ENCODE peak calls at places on chromosomes 4 and X, in six cellular contexts. Y, I, B, J, M and T are unnamed samples.

GRCh38 chrX:65508851-65509250 is 25.7 kb downstream of the LAS1L start:
- DNase-seq in I (no peak), B (no peak), J (no peak), M (no peak), Y (no peak), T (no peak)

GRCh38 chrX:23784487-23785301 is 1.7 kb downstream of the SAT1 start:
- DNase-seq in Y (no peak), M (no peak), B (no peak), J (peak), I (peak), T (no peak)

GRCh38 chr4:60088803-60089202 is 1111.3 kb upstream of the ADGRL3 start:
- DNase-seq in Y (no peak), B (no peak), M (no peak), J (no peak), I (no peak), T (no peak)

GRCh38 chr4:68599150-68599549 is 23.0 kb upstream of the UGT2B17 start:
- DNase-seq in Y (no peak), I (no peak), M (no peak), B (no peak), J (no peak), T (no peak)

GRCh38 chrX:39307488-39307887 is 506.2 kb downstream of the MID1IP1 start:
- DNase-seq in M (no peak), I (no peak), B (no peak), Y (no peak), J (no peak), T (no peak)

GRCh38 chr4:22372958-22373357 is 142.9 kb downstream of the ADGRA3 start:
- DNase-seq in Y (no peak), I (no peak), M (no peak), J (no peak), B (no peak), T (no peak)

GRCh38 chr4:71595576-71596108 is 188.2 kb downstream of the GC start:
- DNase-seq in J (no peak), B (no peak), Y (no peak), I (no peak), M (no peak), T (no peak)

GRCh38 chr4:73944061-73944875 is 37.6 kb downstream of the PF4 start:
- DNase-seq in Y (peak), I (no peak), B (no peak), J (no peak), M (no peak), T (no peak)

GRCh38 chrX:103685396-103685795 is 1.1 kb downstream of the MORF4L2 start:
- DNase-seq in B (no peak), J (no peak), Y (no peak), M (no peak), I (no peak), T (no peak)

GRCh38 chr4:185654311-185654710 is 119.0 kb upstream of the PDLIM3 start:
- DNase-seq in M (no peak), J (no peak), Y (no peak), B (no peak), I (no peak), T (no peak)

GRCh38 chrX:21412883-21413282 is 38.7 kb downstream of the CNKSR2 start:
- DNase-seq in M (no peak), B (no peak), J (peak), I (peak), Y (no peak), T (no peak)

GRCh38 chr4:158793021-158793420 is 24.2 kb downstream of the FNIP2 start:
- DNase-seq in B (no peak), J (no peak), I (no peak), M (no peak), Y (no peak), T (no peak)

GRCh38 chr4:40482985-40483647 is 146.5 kb downstream of the RBM47 start:
- DNase-seq in B (no peak), I (no peak), Y (peak), J (no peak), M (no peak), T (no peak)

DNA sequence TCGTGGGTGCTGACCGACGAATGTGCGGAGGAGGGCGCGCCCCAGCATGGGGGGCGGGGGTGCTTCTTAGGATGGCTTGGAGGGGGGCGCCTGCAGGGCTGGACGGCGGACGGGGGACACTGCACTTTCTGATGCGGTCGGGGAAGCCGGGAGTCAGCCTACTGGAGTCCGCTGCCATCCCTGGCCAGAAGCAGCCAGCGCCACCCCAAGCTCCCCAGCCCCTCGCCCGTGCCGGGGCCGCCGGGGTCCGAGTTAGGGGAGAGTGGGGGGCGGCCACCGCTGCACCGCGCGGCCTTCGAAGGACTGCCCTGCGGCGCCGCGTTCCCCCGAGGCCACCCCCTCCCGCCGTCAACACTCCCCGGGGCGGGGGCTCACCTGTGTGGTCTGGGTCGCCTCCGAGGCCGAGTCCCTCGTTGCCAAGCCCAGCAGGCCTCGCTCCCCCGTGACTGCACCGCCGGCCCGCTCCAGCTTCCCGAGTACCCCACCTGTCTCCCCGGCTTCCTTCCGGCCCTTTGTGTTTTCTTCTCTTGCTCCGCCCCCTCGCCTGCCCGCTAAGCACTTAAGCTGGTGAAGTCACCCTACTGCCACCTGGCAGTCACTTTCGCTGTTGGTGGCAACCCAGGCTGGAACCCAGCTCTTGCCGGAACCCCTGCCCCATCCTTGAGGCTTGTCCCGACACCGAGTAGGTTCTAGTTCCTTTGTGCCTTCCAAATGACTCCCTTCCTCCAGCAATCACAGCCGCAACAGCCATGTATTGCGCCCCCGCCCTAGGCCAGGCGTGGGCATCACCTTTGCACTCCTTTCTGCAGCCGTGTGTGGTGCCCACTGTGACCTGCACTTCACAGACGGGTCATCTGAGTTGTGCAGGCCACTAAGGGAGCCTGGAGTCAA is at the start of gene OCIAD2:
- DNase-seq in J (peak), Y (peak), I (no peak), B (peak), M (peak), T (no peak)
- TF ChIP-seq CTCF in J (no peak), Y (no peak), I (no peak), B (peak), M (peak), T (no peak)

DNA sequence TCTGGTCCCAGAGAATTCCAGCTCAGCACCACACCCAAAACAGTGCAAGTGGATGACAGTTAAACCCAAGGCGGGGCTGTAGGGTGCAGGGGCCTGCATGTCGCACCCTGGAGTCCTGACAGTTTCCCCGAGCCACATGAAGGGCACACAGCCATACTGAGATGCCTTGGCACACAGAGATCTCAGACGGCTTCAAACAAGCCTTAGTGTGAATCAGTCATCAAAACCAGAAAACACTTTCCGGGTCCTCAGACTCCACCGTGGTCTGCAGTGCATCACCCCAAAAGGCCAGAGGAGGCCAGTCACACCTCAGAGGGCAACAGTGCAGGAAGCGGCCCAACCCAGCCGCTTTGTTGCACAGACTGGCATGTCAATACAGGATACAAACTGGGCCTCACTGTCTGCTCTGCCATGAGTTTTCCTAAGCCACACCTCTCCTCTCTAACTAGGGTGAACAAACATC is 64.6 kb upstream of the ENPP6 start:
- DNase-seq in Y (peak), B (no peak), M (no peak), J (no peak), I (no peak), T (no peak)
- TF ChIP-seq CTCF in Y (no peak), B (no peak), M (peak), J (no peak), I (no peak), T (no peak)

DNA sequence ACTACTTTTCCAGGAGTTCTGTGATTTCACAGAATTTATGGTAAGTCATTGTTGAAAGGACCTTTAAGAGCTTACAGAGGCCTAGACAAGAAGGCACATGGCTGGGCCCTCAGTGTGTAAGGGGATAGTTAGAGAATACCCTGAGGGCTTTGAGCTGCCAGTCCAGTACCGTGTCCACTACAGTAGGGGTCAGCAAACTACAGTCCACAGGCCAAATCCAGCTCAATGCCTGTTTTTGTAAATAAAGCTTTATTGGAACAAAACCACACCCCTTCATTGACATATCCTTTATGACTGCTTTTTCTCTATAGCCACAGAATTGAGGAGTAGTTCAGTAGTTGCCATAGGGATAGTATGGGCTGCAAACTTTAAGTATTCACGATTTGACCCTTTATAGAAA is 176.2 kb downstream of the MID1 start:
- DNase-seq in Y (no peak), B (no peak), J (no peak), I (no peak), M (no peak), T (no peak)
- TF ChIP-seq CTCF in Y (no peak), B (peak), J (no peak), I (no peak), M (no peak), T (no peak)

DNA sequence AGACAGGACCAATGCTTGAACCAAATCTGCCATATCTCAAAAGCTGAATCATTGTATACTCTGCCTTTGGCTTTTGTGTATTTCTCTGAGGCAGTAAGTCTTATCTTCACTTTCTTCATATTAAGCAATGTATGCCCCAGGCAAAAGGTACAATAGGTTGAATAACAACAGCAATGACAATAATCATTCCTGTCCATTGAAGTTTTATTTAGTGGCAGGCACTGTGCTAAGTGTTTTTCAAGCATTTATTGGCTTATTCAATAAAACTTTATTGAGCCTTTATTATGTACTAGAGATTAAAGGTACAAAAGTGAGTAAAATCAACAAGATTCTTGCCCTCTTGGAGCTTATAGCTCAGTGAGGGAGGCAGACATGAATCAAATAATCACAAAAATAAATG is 8.2 kb upstream of the CASK start:
- DNase-seq in I (no peak), Y (no peak), B (no peak), M (no peak), J (no peak), T (no peak)
- TF ChIP-seq CTCF in I (no peak), Y (no peak), B (no peak), M (no peak), J (no peak), T (no peak)

GRCh38 chrX:120299928-120300327 is 11.3 kb downstream of the TMEM255A start:
- DNase-seq in B (no peak), I (no peak), Y (no peak), J (no peak), M (no peak), T (no peak)
- TF ChIP-seq CTCF in B (no peak), I (no peak), Y (no peak), J (no peak), M (peak), T (no peak)

DNA sequence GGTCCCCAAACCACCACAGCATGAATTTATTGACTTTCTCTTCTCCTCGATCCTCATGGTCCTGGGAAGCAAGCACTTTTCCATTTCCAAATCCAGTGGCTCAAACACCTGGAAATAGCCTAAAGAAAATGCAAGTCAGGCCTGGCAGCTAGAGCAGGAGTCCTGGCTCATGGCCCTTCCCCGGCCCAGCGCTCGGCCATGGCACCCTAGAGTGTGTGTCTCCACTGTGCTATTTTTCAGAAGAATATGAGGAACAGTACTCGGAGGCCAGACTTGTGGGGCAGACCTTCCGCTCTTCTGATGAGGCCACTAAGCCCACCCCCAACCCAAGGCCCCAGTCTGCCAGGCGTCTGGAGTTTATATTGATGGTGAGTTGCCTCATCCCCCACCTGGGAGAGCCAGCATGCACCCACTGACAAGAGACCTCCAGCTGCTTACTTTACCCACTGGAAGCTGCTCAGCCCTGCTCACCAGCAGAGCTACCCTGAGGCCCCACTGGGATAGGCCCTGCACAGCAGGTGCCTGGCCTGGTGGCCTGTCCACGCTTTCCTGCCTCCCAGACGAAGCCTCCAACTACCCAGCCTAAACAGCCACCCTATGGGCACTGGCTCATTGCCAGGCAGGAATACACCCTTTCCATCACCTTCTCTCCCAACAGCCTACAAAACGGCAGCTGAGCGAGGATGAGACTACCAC is 2.3 kb upstream of the RTL5 start:
- DNase-seq in M (no peak), J (no peak), I (no peak), B (no peak), Y (no peak), T (no peak)
- TF ChIP-seq CTCF in M (no peak), J (no peak), I (no peak), B (no peak), Y (no peak), T (no peak)

GRCh38 chr4:36414248-36414647 is 132.8 kb downstream of the DTHD1 start:
- DNase-seq in J (no peak), M (no peak), I (no peak), B (no peak), Y (no peak), T (no peak)
- TF ChIP-seq CTCF in J (peak), M (peak), I (peak), B (peak), Y (no peak), T (no peak)

GRCh38 chr4:38071801-38072567 is 111.8 kb downstream of the PTTG2 start:
- DNase-seq in Y (no peak), I (no peak), B (no peak), M (no peak), J (no peak), T (no peak)
- TF ChIP-seq CTCF in Y (no peak), I (no peak), B (no peak), M (no peak), J (no peak), T (no peak)